ENCODE peak calls at places on chromosomes 7 and 10, in four cellular contexts. Q, P, M and T are unnamed samples.

GRCh38 chr7:37489703-37490102 is 41.0 kb upstream of the ELMO1 start:
- DNase-seq in M (no peak), P (no peak), Q (no peak), T (no peak)

GRCh38 chr10:74081192-74081803 is 69.3 kb downstream of the AP3M1 start:
- DNase-seq in P (peak; percentile 74), M (peak; percentile 51), Q (peak; percentile 75), T (no peak)

GRCh38 chr10:42830237-42830636 is 47.6 kb downstream of the BMS1 start:
- DNase-seq in M (no peak), Q (no peak), P (no peak), T (no peak)

GRCh38 chr7:101510297-101510696 is 118.8 kb downstream of the MYL10 start:
- DNase-seq in Q (no peak), M (no peak), P (no peak), T (no peak)

GRCh38 chr10:47396311-47396717 is 12.2 kb upstream of the ZNF488 start:
- DNase-seq in P (no peak), M (no peak), Q (no peak), T (no peak)

GRCh38 chr7:131042269-131043160 is 285.2 kb upstream of the MKLN1 start:
- DNase-seq in M (peak; percentile 15), Q (no peak), P (no peak), T (no peak)

GRCh38 chr10:48507494-48507893 is 97.4 kb downstream of the ARHGAP22 start:
- DNase-seq in M (no peak), P (no peak), Q (no peak), T (no peak)

GRCh38 chr10:8247191-8247590 is 192.7 kb downstream of the GATA3 start:
- DNase-seq in Q (no peak), M (no peak), P (no peak), T (no peak)

GRCh38 chr7:106166651-106167342 is 54.7 kb upstream of the SYPL1 start:
- DNase-seq in Q (peak; percentile 78), M (peak; percentile 48), P (peak; percentile 63), T (no peak)

GRCh38 chr7:141550694-141551079 is 523 bp upstream of the AGK start:
- DNase-seq in M (no peak), P (peak; percentile 10), Q (no peak), T (no peak)

GRCh38 chr10:6280291-6280690 is 77.6 kb downstream of the PFKFB3 start:
- DNase-seq in Q (peak; percentile 28), M (no peak), P (no peak), T (no peak)

GRCh38 chr10:32144817-32145688 is 88.8 kb upstream of the KIF5B start:
- DNase-seq in M (no peak), P (no peak), Q (no peak), T (no peak)

GRCh38 chr10:93762979-93763391 is 5.2 kb downstream of the LGI1 start:
- DNase-seq in P (no peak), M (no peak), Q (no peak), T (no peak)

GRCh38 chr10:69315610-69316312 is 37.5 kb downstream of the HK1 start:
- DNase-seq in P (no peak), Q (peak; percentile 50), M (no peak), T (no peak)

GRCh38 chr7:114959931-114960330 is 38.0 kb downstream of the MDFIC start:
- DNase-seq in M (no peak), Q (no peak), P (no peak), T (no peak)

GRCh38 chr10:105797234-105797890 is 1156.3 kb downstream of the SORCS3 start:
- DNase-seq in M (peak; percentile 53), P (no peak), Q (peak; percentile 43), T (no peak)

GRCh38 chr7:24595671-24596418 is 22.6 kb downstream of the PALS2 start:
- DNase-seq in Q (no peak), M (no peak), P (no peak), T (no peak)

GRCh38 chr7:158733762-158734494 is 29.3 kb upstream of the NCAPG2 start:
- DNase-seq in P (no peak), Q (no peak), M (no peak), T (no peak)

GRCh38 chr7:44486693-44487092 is 3.8 kb downstream of the NUDCD3 start:
- DNase-seq in Q (peak; percentile 47), P (no peak), M (peak; percentile 31), T (no peak)

GRCh38 chr7:79137942-79138341 is 315.5 kb downstream of the MAGI2 start:
- DNase-seq in P (no peak), M (no peak), Q (peak; percentile 86), T (no peak)

GRCh38 chr10:12061124-12061523 is 7.6 kb upstream of the DHTKD1 start:
- DNase-seq in Q (no peak), M (no peak), P (no peak), T (no peak)

GRCh38 chr10:70348228-70348850 is 34.1 kb downstream of the LRRC20 start:
- DNase-seq in P (peak; percentile 58), M (peak; percentile 34), Q (peak; percentile 44), T (no peak)

GRCh38 chr10:51246156-51246555 is 171.9 kb downstream of the PRKG1 start:
- DNase-seq in P (no peak), M (no peak), Q (no peak), T (no peak)

GRCh38 chr7:158495780-158496179 is 91.8 kb downstream of the PTPRN2 start:
- DNase-seq in M (no peak), Q (peak; percentile 34), P (no peak), T (no peak)

GRCh38 chr10:88458209-88458608 is 124.9 kb downstream of the RNLS start:
- DNase-seq in Q (no peak), P (no peak), M (no peak), T (no peak)

GRCh38 chr7:15544050-15544449 is 17.8 kb downstream of the AGMO start:
- DNase-seq in P (no peak), Q (no peak), M (no peak), T (no peak)

GRCh38 chr7:40437498-40437897 is 302.7 kb downstream of the SUGCT start:
- DNase-seq in M (peak; percentile 88), P (no peak), Q (peak; percentile 99), T (no peak)

GRCh38 chr7:93432130-93432529 is 142.4 kb downstream of the CALCR start:
- DNase-seq in M (no peak), Q (no peak), P (no peak), T (no peak)

GRCh38 chr10:83677795-83678194 is 461.5 kb upstream of the GHITM start:
- DNase-seq in P (no peak), M (no peak), Q (peak; percentile 5), T (no peak)

GRCh38 chr10:48838830-48839229 is 100.8 kb downstream of the LRRC18 start:
- DNase-seq in M (no peak), P (no peak), Q (no peak), T (no peak)

GRCh38 chr10:116038259-116038658 is 234.7 kb downstream of the GFRA1 start:
- DNase-seq in M (no peak), P (no peak), Q (no peak), T (no peak)

GRCh38 chr7:134433430-134433829 is 25.5 kb downstream of the AKR1B1 start:
- DNase-seq in Q (no peak), P (peak; percentile 55), M (no peak), T (no peak)

GRCh38 chr10:80468002-80468401 is 13.9 kb downstream of the TSPAN14 start:
- DNase-seq in M (no peak), P (no peak), Q (no peak), T (peak; percentile 90)

GRCh38 chr10:452512-453504 is 236.7 kb downstream of the DIP2C start:
- DNase-seq in Q (no peak), M (no peak), P (no peak), T (peak; percentile 76)

GRCh38 chr10:97724341-97724941 is 10.9 kb downstream of the MARVELD1 start:
- DNase-seq in Q (no peak), M (no peak), P (no peak), T (no peak)

GRCh38 chr10:10618139-10618538 is 399.5 kb upstream of the CELF2 start:
- DNase-seq in M (no peak), Q (no peak), P (no peak), T (no peak)